ENCODE peak calls at places on chromosomes 11 and 22, in seven cellular contexts. D is WERI-Rb-1, V is coronary artery, R is AG10803, C is HepG2, K is tibial artery, X is uterus. J is an unnamed sample.

GRCh38 chr11:81888391-81888790 is 845.3 kb downstream of the FAM181B start:
- DNase-seq in K (no peak), C (no peak), X (no peak), V (no peak), D (no peak), R (peak; percentile 2), J (no peak)

GRCh38 chr11:69173925-69174591 is 18.3 kb downstream of the SMIM38 start:
- DNase-seq in K (no peak), C (peak; percentile 46), X (no peak), V (no peak), D (no peak), R (peak; percentile 71), J (no peak)

GRCh38 chr22:50253046-50253580 is 2.0 kb upstream of the HDAC10 start:
- DNase-seq in V (no peak), D (no peak), K (no peak), R (no peak), X (no peak), C (no peak), J (no peak)

GRCh38 chr11:56841210-56841810 is 92.8 kb upstream of the OR9G4 start:
- DNase-seq in R (peak; percentile 62), V (no peak), C (peak; percentile 52), K (no peak), D (peak; percentile 14), X (peak; percentile 21), J (peak; percentile 12)

GRCh38 chr11:120807414-120808150 is 216.3 kb upstream of the TBCEL start:
- DNase-seq in K (no peak), X (no peak), R (peak; percentile 74), V (no peak), D (no peak), C (peak; percentile 60), J (peak; percentile 46)

GRCh38 chr11:83044958-83045712 is 26.6 kb downstream of the RAB30 start:
- DNase-seq in X (no peak), C (no peak), V (no peak), R (peak; percentile 67), D (no peak), K (no peak), J (peak; percentile 55)

GRCh38 chr22:49933236-49933921 is 14.9 kb downstream of the CRELD2 start:
- DNase-seq in C (no peak), K (peak; percentile 68), R (no peak), V (no peak), X (peak; percentile 80), D (peak; percentile 72), J (no peak)

GRCh38 chr22:27460596-27461347 is 340.8 kb downstream of the MN1 start:
- DNase-seq in K (peak; percentile 76), R (peak; percentile 97), V (peak; percentile 83), C (no peak), D (no peak), X (no peak), J (no peak)

GRCh38 chr11:71342951-71343827 is 90.8 kb upstream of the SHANK2 start:
- DNase-seq in X (no peak), V (no peak), C (peak; percentile 77), R (peak; percentile 11), K (no peak), D (peak; percentile 80), J (no peak)

GRCh38 chr11:75759832-75760231 is 8.7 kb upstream of the DGAT2 start:
- DNase-seq in D (no peak), V (no peak), K (no peak), R (no peak), X (no peak), C (no peak), J (no peak)

GRCh38 chr22:39290248-39290720 is 29.1 kb downstream of the RPL3 start:
- DNase-seq in C (no peak), D (no peak), R (no peak), X (no peak), K (no peak), V (no peak), J (no peak)

GRCh38 chr11:6443269-6444003 is 2.6 kb upstream of the HPX start:
- DNase-seq in K (peak; percentile 37), D (peak; percentile 68), C (peak; percentile 28), R (peak; percentile 56), X (peak; percentile 54), V (no peak), J (no peak)

GRCh38 chr11:24747275-24748251 is 250.7 kb downstream of the LUZP2 start:
- DNase-seq in R (no peak), C (no peak), V (no peak), K (no peak), X (no peak), D (no peak), J (no peak)

GRCh38 chr11:14299921-14300320 is 59.1 kb downstream of the RRAS2 start:
- DNase-seq in V (no peak), K (no peak), D (no peak), X (no peak), C (no peak), R (no peak), J (no peak)

GRCh38 chr11:119166368-119167076 is 2.0 kb upstream of the NLRX1 start:
- DNase-seq in X (no peak), K (no peak), D (no peak), R (peak; percentile 71), V (no peak), C (peak; percentile 44), J (no peak)

GRCh38 chr11:91921974-91922373 is 302.6 kb upstream of the FAT3 start:
- DNase-seq in X (no peak), V (no peak), K (no peak), C (no peak), D (no peak), R (peak; percentile 3), J (no peak)

GRCh38 chr11:73292481-73292880 is 15.6 kb upstream of the ARHGEF17 start:
- DNase-seq in V (no peak), R (no peak), D (no peak), K (no peak), C (no peak), X (no peak), J (no peak)

GRCh38 chr22:25475554-25476022 is 88.9 kb upstream of the GRK3 start:
- DNase-seq in C (no peak), V (no peak), D (no peak), R (peak; percentile 35), K (no peak), X (no peak), J (peak; percentile 9)

GRCh38 chr22:42947211-42947990 is 67.5 kb downstream of the PACSIN2 start:
- DNase-seq in V (no peak), X (no peak), K (no peak), D (peak; percentile 26), C (peak; percentile 87), R (no peak), J (no peak)

GRCh38 chr11:12768731-12769673 is 94.8 kb downstream of the TEAD1 start:
- DNase-seq in X (no peak), V (no peak), K (no peak), C (no peak), R (no peak), D (no peak), J (no peak)

GRCh38 chr11:124656759-124657627 is 16.5 kb downstream of the SIAE start:
- DNase-seq in D (peak; percentile 52), X (no peak), K (no peak), C (no peak), V (no peak), R (no peak), J (no peak)

GRCh38 chr22:17314472-17314871 is 54.8 kb upstream of the CECR2 start:
- DNase-seq in V (no peak), X (no peak), C (no peak), D (no peak), K (no peak), R (no peak), J (no peak)

GRCh38 chr11:113193894-113194293 is 120.5 kb upstream of the TTC12 start:
- DNase-seq in K (peak; percentile 35), V (no peak), X (peak; percentile 88), R (peak; percentile 33), C (no peak), D (no peak), J (no peak)

GRCh38 chr11:113197456-113197855 is 116.9 kb upstream of the TTC12 start:
- DNase-seq in X (no peak), D (no peak), V (no peak), K (no peak), C (no peak), R (peak; percentile 22), J (no peak)

GRCh38 chr11:113193077-113193476 is 121.3 kb upstream of the TTC12 start:
- DNase-seq in K (peak; percentile 46), C (no peak), D (no peak), X (peak; percentile 44), R (peak; percentile 76), V (no peak), J (peak; percentile 37)

GRCh38 chr11:113198907-113199660 is 115.3 kb upstream of the TTC12 start:
- DNase-seq in X (no peak), K (no peak), V (no peak), C (no peak), R (no peak), D (no peak), J (no peak)

DNA sequence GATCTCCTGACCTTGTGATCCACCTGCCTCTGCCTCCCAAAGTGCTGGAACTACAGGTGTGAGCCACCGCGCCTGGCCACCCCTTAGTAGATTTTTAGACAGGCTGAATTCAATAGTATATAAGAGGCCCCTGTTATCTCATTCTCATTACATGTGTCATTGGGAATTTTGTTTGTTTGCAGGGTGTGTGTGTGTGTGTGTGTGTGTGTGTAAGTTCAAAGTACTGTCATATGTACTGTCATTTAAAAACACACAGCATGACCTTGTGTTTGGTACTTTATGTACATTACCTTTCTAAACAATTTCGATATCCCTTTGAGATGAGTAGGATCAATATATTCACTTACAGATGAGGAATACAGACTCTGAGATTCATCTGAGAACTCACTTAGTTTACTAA is 118.7 kb upstream of the TTC12 start:
- DNase-seq in X (no peak), V (no peak), R (no peak), K (no peak), D (no peak), C (peak; percentile 41), J (no peak)
- TF ChIP-seq CTCF in X (no peak), V (no peak), R (no peak), K (no peak), D (no peak), C (no peak), J (no peak)

GRCh38 chr11:2445948-2446551 is 1.2 kb downstream of the KCNQ1 start:
- DNase-seq in C (no peak), D (no peak), V (no peak), R (no peak), K (no peak), X (no peak), J (no peak)
- H3K4me3 ChIP-seq in C (no peak overlapping the region), D (no peak overlapping the region), V (peak overlapping the region; percentile 65), R (no peak overlapping the region), K (peak overlapping the region; percentile 31), X (no peak overlapping the region), J (no peak overlapping the region)

GRCh38 chr11:9512370-9513019 is 51.7 kb downstream of the ZNF143 start:
- DNase-seq in D (no peak), C (peak; percentile 28), R (no peak), X (no peak), K (no peak), V (no peak), J (no peak)

GRCh38 chr11:9506489-9507343 is 45.9 kb downstream of the ZNF143 start:
- DNase-seq in X (peak; percentile 77), V (no peak), R (peak; percentile 77), C (peak; percentile 72), K (peak; percentile 74), D (peak; percentile 75), J (peak; percentile 54)
- TF ChIP-seq CTCF in X (peak; percentile 91), V (peak; percentile 88), R (peak; percentile 95), C (peak; percentile 90), K (peak; percentile 84), D (peak; percentile 78), J (peak; percentile 93)

DNA sequence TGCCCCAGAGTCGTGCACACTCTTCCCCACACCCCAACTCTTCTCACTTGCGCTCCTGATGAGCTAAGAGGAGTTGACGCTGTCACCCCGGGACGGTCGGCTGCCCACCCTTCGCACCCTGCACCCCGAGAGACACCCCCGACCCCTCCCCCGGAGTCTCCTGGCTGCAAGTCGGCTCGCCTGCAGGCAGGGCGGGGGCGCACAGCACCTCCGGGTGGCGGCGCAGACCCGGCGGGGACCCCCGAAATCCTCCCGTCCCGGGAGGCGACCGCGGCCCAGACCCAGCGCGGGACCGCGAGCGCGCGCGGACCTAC is 366 bp downstream of the RAB3IL1 start:
- DNase-seq in X (no peak), K (no peak), C (no peak), R (no peak), D (no peak), V (peak; percentile 76), J (no peak)
- H3K4me3 ChIP-seq in X (peak overlapping the region; percentile 47), K (peak overlapping the region; percentile 62), C (peak overlapping the region; percentile 71), R (peak overlapping the region; percentile 68), D (peak overlapping the region; percentile 42), V (peak overlapping the region; percentile 90), J (peak overlapping the region; percentile 58)